ENCODE peak calls at places on chromosome 13, in four cellular contexts. W, N, D and V are unnamed samples.

GRCh38 chr13:52345631-52346251 is 60.2 kb downstream of the THSD1 start:
- DNase-seq in D (no peak), W (no peak), N (no peak), V (no peak)

GRCh38 chr13:60261432-60262351 is 98.0 kb upstream of the DIAPH3 start:
- DNase-seq in N (peak; percentile 61), W (no peak), D (peak; percentile 93), V (peak; percentile 81)

GRCh38 chr13:48319458-48320395 is 16.2 kb downstream of the RB1 start:
- DNase-seq in W (no peak), N (no peak), D (no peak), V (no peak)

GRCh38 chr13:111399334-111399733 is 78.9 kb downstream of the TEX29 start:
- DNase-seq in D (no peak), N (no peak), W (no peak), V (no peak)

GRCh38 chr13:113429608-113429985 is 23.7 kb downstream of the ADPRHL1 start:
- DNase-seq in D (no peak), W (no peak), N (no peak), V (no peak)

GRCh38 chr13:102729560-102730275 is 34.9 kb upstream of the METTL21C start:
- DNase-seq in D (no peak), N (no peak), W (no peak), V (no peak)

GRCh38 chr13:99417151-99417820 is 84.0 kb upstream of the TM9SF2 start:
- DNase-seq in D (no peak), W (no peak), N (no peak), V (no peak)

GRCh38 chr13:57631607-57632275 is at the start of gene PCDH17:
- DNase-seq in D (peak; percentile 17), W (no peak), N (peak; percentile 48), V (peak; percentile 57)

GRCh38 chr13:39530996-39531395 is 72.0 kb downstream of the LHFPL6 start:
- DNase-seq in D (no peak), N (no peak), W (no peak), V (no peak)